ENCODE peak calls at places on chromosomes 13 and 19, in ten cellular contexts. One of them, this sample, is unnamed.

GRCh38 chr13:41231786-41232185 is 31.6 kb downstream of the MTRF1 start:
- DNase-seq in H9: no peak
- DNase-seq in transverse colon: peak
- DNase-seq in CD4-positive, alpha-beta T cell: no peak
- DNase-seq in mammary epithelial cell: peak
- DNase-seq in upper lobe of left lung: peak
- DNase-seq in RWPE2: no peak
- DNase-seq in tibial artery: no peak
- DNase-seq in A549: no peak
- DNase-seq in AG04450: no peak
- DNase-seq in this sample: no peak

GRCh38 chr13:110350509-110350908 is 43.4 kb downstream of the COL4A2 start:
- DNase-seq in H9: no peak
- DNase-seq in transverse colon: no peak
- DNase-seq in CD4-positive, alpha-beta T cell: no peak
- DNase-seq in mammary epithelial cell: no peak
- DNase-seq in upper lobe of left lung: no peak
- DNase-seq in RWPE2: no peak
- DNase-seq in tibial artery: no peak
- DNase-seq in A549: no peak
- DNase-seq in AG04450: no peak
- DNase-seq in this sample: no peak

GRCh38 chr13:27289016-27289665 is 18.5 kb downstream of the RASL11A start:
- DNase-seq in H9: peak
- DNase-seq in transverse colon: no peak
- DNase-seq in CD4-positive, alpha-beta T cell: no peak
- DNase-seq in mammary epithelial cell: no peak
- DNase-seq in upper lobe of left lung: no peak
- DNase-seq in RWPE2: no peak
- DNase-seq in tibial artery: no peak
- DNase-seq in A549: no peak
- DNase-seq in AG04450: no peak
- DNase-seq in this sample: no peak

GRCh38 chr19:2055871-2056809 is 5.1 kb upstream of the MKNK2 start:
- DNase-seq in H9: no peak
- DNase-seq in transverse colon: peak
- DNase-seq in CD4-positive, alpha-beta T cell: no peak
- DNase-seq in mammary epithelial cell: no peak
- DNase-seq in upper lobe of left lung: peak
- DNase-seq in RWPE2: no peak
- DNase-seq in tibial artery: peak
- DNase-seq in A549: no peak
- DNase-seq in AG04450: no peak
- DNase-seq in this sample: peak

GRCh38 chr13:56351041-56351440 is 789.7 kb upstream of the PRR20A start:
- DNase-seq in H9: peak
- DNase-seq in transverse colon: no peak
- DNase-seq in CD4-positive, alpha-beta T cell: no peak
- DNase-seq in mammary epithelial cell: no peak
- DNase-seq in upper lobe of left lung: no peak
- DNase-seq in RWPE2: no peak
- DNase-seq in tibial artery: no peak
- DNase-seq in A549: no peak
- DNase-seq in AG04450: no peak
- DNase-seq in this sample: no peak

GRCh38 chr13:76647550-76647949 is 238.7 kb downstream of the KCTD12 start:
- DNase-seq in H9: no peak
- DNase-seq in transverse colon: no peak
- DNase-seq in CD4-positive, alpha-beta T cell: no peak
- DNase-seq in mammary epithelial cell: no peak
- DNase-seq in upper lobe of left lung: no peak
- DNase-seq in RWPE2: no peak
- DNase-seq in tibial artery: no peak
- DNase-seq in A549: no peak
- DNase-seq in AG04450: no peak
- DNase-seq in this sample: no peak

GRCh38 chr19:10936661-10937084 is 8.1 kb downstream of the TIMM29 start:
- DNase-seq in H9: peak
- DNase-seq in transverse colon: peak
- DNase-seq in CD4-positive, alpha-beta T cell: no peak
- DNase-seq in mammary epithelial cell: peak
- DNase-seq in upper lobe of left lung: peak
- DNase-seq in RWPE2: no peak
- DNase-seq in tibial artery: no peak
- DNase-seq in A549: peak
- DNase-seq in AG04450: peak
- DNase-seq in this sample: no peak

GRCh38 chr13:40306817-40307216 is 359.6 kb downstream of the FOXO1 start:
- DNase-seq in H9: no peak
- DNase-seq in transverse colon: no peak
- DNase-seq in CD4-positive, alpha-beta T cell: no peak
- DNase-seq in mammary epithelial cell: peak
- DNase-seq in upper lobe of left lung: no peak
- DNase-seq in RWPE2: no peak
- DNase-seq in tibial artery: no peak
- DNase-seq in A549: no peak
- DNase-seq in AG04450: no peak
- DNase-seq in this sample: no peak

GRCh38 chr13:83940742-83941141 is 58.5 kb upstream of the SLITRK1 start:
- DNase-seq in H9: no peak
- DNase-seq in transverse colon: no peak
- DNase-seq in CD4-positive, alpha-beta T cell: no peak
- DNase-seq in mammary epithelial cell: peak
- DNase-seq in upper lobe of left lung: no peak
- DNase-seq in RWPE2: no peak
- DNase-seq in tibial artery: no peak
- DNase-seq in A549: no peak
- DNase-seq in AG04450: no peak
- DNase-seq in this sample: no peak

GRCh38 chr19:17719730-17720486 is 628 bp downstream of the MAP1S start:
- DNase-seq in H9: no peak
- DNase-seq in transverse colon: peak
- DNase-seq in CD4-positive, alpha-beta T cell: no peak
- DNase-seq in mammary epithelial cell: peak
- DNase-seq in upper lobe of left lung: peak
- DNase-seq in RWPE2: no peak
- DNase-seq in tibial artery: no peak
- DNase-seq in A549: no peak
- DNase-seq in AG04450: no peak
- DNase-seq in this sample: no peak

GRCh38 chr19:5829567-5830315 is 9.8 kb downstream of the FUT6 start:
- DNase-seq in H9: no peak
- DNase-seq in transverse colon: no peak
- DNase-seq in CD4-positive, alpha-beta T cell: no peak
- DNase-seq in mammary epithelial cell: no peak
- DNase-seq in upper lobe of left lung: no peak
- DNase-seq in RWPE2: no peak
- DNase-seq in tibial artery: no peak
- DNase-seq in A549: no peak
- DNase-seq in AG04450: no peak
- DNase-seq in this sample: no peak

GRCh38 chr13:77894743-77895142 is 23.9 kb downstream of the EDNRB start:
- DNase-seq in H9: no peak
- DNase-seq in transverse colon: no peak
- DNase-seq in CD4-positive, alpha-beta T cell: no peak
- DNase-seq in mammary epithelial cell: no peak
- DNase-seq in upper lobe of left lung: no peak
- DNase-seq in RWPE2: no peak
- DNase-seq in tibial artery: no peak
- DNase-seq in A549: no peak
- DNase-seq in AG04450: no peak
- DNase-seq in this sample: no peak

GRCh38 chr19:2744113-2744512 is 4.3 kb upstream of the SLC39A3 start:
- DNase-seq in H9: no peak
- DNase-seq in transverse colon: no peak
- DNase-seq in CD4-positive, alpha-beta T cell: no peak
- DNase-seq in mammary epithelial cell: no peak
- DNase-seq in upper lobe of left lung: no peak
- DNase-seq in RWPE2: no peak
- DNase-seq in tibial artery: no peak
- DNase-seq in A549: no peak
- DNase-seq in AG04450: no peak
- DNase-seq in this sample: no peak

GRCh38 chr13:95296326-95296939 is 4.8 kb downstream of the ABCC4 start:
- DNase-seq in H9: peak
- DNase-seq in transverse colon: peak
- DNase-seq in CD4-positive, alpha-beta T cell: no peak
- DNase-seq in mammary epithelial cell: peak
- DNase-seq in upper lobe of left lung: peak
- DNase-seq in RWPE2: no peak
- DNase-seq in tibial artery: no peak
- DNase-seq in A549: peak
- DNase-seq in AG04450: no peak
- DNase-seq in this sample: no peak

GRCh38 chr13:28337196-28338045 is 157.5 kb downstream of the FLT1 start:
- DNase-seq in H9: no peak
- DNase-seq in transverse colon: no peak
- DNase-seq in CD4-positive, alpha-beta T cell: no peak
- DNase-seq in mammary epithelial cell: peak
- DNase-seq in upper lobe of left lung: no peak
- DNase-seq in RWPE2: no peak
- DNase-seq in tibial artery: no peak
- DNase-seq in A549: no peak
- DNase-seq in AG04450: no peak
- DNase-seq in this sample: no peak

GRCh38 chr19:10699650-10700335 is 1.4 kb upstream of the QTRT1 start:
- DNase-seq in H9: peak
- DNase-seq in transverse colon: peak
- DNase-seq in CD4-positive, alpha-beta T cell: peak
- DNase-seq in mammary epithelial cell: peak
- DNase-seq in upper lobe of left lung: peak
- DNase-seq in RWPE2: no peak
- DNase-seq in tibial artery: no peak
- DNase-seq in A549: peak
- DNase-seq in AG04450: peak
- DNase-seq in this sample: no peak

DNA sequence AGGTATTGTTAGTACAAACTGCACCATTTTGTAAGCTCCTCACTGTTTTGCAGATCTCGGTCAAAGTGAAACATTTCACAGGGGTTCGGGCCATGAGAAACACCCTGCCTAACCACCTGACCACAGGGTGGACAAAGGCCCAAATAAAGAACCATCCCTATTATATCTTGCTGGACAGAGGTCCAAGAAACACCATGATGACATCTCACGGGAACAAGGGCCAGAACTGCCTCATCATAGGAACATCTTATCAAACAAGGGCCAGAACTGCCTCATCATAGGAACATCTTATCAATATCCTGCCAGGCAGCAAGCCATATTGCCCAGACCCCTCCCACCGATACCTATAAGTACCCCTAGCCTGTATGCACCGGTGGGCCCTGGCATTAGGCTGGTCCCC is 99.7 kb downstream of the PCDH9 start:
- DNase-seq in H9: no peak
- DNase-seq in transverse colon: no peak
- DNase-seq in CD4-positive, alpha-beta T cell: no peak
- DNase-seq in mammary epithelial cell: no peak
- DNase-seq in upper lobe of left lung: no peak
- DNase-seq in RWPE2: no peak
- DNase-seq in tibial artery: no peak
- DNase-seq in A549: no peak
- DNase-seq in AG04450: no peak
- DNase-seq in this sample: no peak
- TF ChIP-seq CTCF in H9: no peak
- TF ChIP-seq CTCF in transverse colon: no peak
- TF ChIP-seq CTCF in CD4-positive, alpha-beta T cell: no peak
- TF ChIP-seq CTCF in mammary epithelial cell: no peak
- TF ChIP-seq CTCF in upper lobe of left lung: no peak
- TF ChIP-seq CTCF in RWPE2: no peak
- TF ChIP-seq CTCF in tibial artery: no peak
- TF ChIP-seq CTCF in A549: no peak
- TF ChIP-seq CTCF in AG04450: no peak
- TF ChIP-seq CTCF in this sample: no peak

GRCh38 chr19:35901055-35901644 is 810 bp upstream of the NFKBID start:
- DNase-seq in H9: no peak
- DNase-seq in transverse colon: no peak
- DNase-seq in CD4-positive, alpha-beta T cell: no peak
- DNase-seq in mammary epithelial cell: no peak
- DNase-seq in upper lobe of left lung: no peak
- DNase-seq in RWPE2: no peak
- DNase-seq in tibial artery: no peak
- DNase-seq in A549: no peak
- DNase-seq in AG04450: no peak
- DNase-seq in this sample: no peak
- H3K27ac ChIP-seq in H9: no peak
- H3K27ac ChIP-seq in transverse colon: peak
- H3K27ac ChIP-seq in CD4-positive, alpha-beta T cell: peak
- H3K27ac ChIP-seq in mammary epithelial cell: no peak
- H3K27ac ChIP-seq in upper lobe of left lung: peak
- H3K27ac ChIP-seq in RWPE2: peak
- H3K27ac ChIP-seq in tibial artery: peak
- H3K27ac ChIP-seq in A549: peak
- H3K27ac ChIP-seq in AG04450: peak
- H3K27ac ChIP-seq in this sample: peak

DNA sequence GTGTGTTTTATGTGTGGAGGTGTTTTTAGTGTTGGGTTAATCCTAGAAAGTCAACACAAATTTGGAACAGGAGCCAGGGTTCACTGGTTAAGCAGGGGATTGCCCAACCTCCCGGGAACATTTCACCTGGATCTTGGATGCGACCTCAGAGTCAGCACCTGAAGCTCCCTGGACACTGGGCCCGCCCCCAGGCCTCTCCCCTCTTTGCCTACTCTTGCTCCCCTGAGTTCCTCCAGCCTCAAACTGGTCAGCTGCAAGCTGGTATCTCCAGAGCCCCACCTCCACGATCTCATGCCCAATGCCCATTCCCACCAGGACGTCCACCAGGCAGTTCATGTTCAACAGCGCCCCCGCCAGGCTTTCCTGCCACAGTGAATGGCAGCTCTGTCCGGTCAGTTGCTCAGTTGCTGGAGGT is 9.7 kb downstream of the HSD17B14 start:
- DNase-seq in H9: peak
- DNase-seq in transverse colon: peak
- DNase-seq in CD4-positive, alpha-beta T cell: no peak
- DNase-seq in mammary epithelial cell: no peak
- DNase-seq in upper lobe of left lung: peak
- DNase-seq in RWPE2: no peak
- DNase-seq in tibial artery: no peak
- DNase-seq in A549: no peak
- DNase-seq in AG04450: no peak
- DNase-seq in this sample: no peak
- TF ChIP-seq CTCF in H9: peak
- TF ChIP-seq CTCF in transverse colon: no peak
- TF ChIP-seq CTCF in CD4-positive, alpha-beta T cell: no peak
- TF ChIP-seq CTCF in mammary epithelial cell: no peak
- TF ChIP-seq CTCF in upper lobe of left lung: peak
- TF ChIP-seq CTCF in RWPE2: no peak
- TF ChIP-seq CTCF in tibial artery: no peak
- TF ChIP-seq CTCF in A549: no peak
- TF ChIP-seq CTCF in AG04450: peak
- TF ChIP-seq CTCF in this sample: no peak

DNA sequence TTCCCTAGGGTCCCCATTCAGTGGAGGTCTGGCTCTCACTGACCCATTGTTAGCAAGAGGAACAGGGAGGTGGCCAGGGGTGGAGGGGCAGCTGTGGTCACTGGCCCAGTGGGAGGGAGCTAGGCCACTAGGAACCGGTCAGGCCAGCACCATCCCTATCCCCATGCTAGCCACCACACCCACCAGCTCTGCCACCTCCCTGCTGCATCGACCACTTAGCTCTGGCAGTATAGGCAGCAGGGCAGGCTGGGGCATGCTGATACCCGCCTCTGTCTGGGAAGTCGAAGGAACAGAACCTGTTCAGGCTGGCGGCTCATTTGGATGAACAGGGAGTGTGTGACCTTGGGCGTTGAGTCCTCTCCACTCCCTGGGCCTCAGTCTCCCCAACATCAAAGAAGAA is 4.7 kb downstream of the PPP1R13L start:
- DNase-seq in H9: peak
- DNase-seq in transverse colon: no peak
- DNase-seq in CD4-positive, alpha-beta T cell: no peak
- DNase-seq in mammary epithelial cell: peak
- DNase-seq in upper lobe of left lung: no peak
- DNase-seq in RWPE2: peak
- DNase-seq in tibial artery: no peak
- DNase-seq in A549: no peak
- DNase-seq in AG04450: no peak
- DNase-seq in this sample: no peak
- H3K27ac ChIP-seq in H9: no peak
- H3K27ac ChIP-seq in transverse colon: no peak
- H3K27ac ChIP-seq in CD4-positive, alpha-beta T cell: no peak
- H3K27ac ChIP-seq in mammary epithelial cell: no peak
- H3K27ac ChIP-seq in upper lobe of left lung: no peak
- H3K27ac ChIP-seq in RWPE2: peak
- H3K27ac ChIP-seq in tibial artery: no peak
- H3K27ac ChIP-seq in A549: no peak
- H3K27ac ChIP-seq in AG04450: no peak
- H3K27ac ChIP-seq in this sample: no peak